ENCODE peak calls at places on chromosomes 5 and 9, in seven cellular contexts. G is HepG2, M is body of pancreas, E is IMR-90, A is thyroid gland, Y is ovary, D is NB4. Z is an unnamed sample.

GRCh38 chr5:52564594-52564993 is 223.1 kb upstream of the ITGA1 start:
- DNase-seq in G (no peak), M (no peak), E (no peak), A (no peak), Y (no peak), D (no peak), Z (no peak)

GRCh38 chr5:55160493-55161209 is 680 bp downstream of the GPX8 start:
- DNase-seq in G (no peak), M (peak), E (peak), A (peak), Y (no peak), D (no peak), Z (peak)

GRCh38 chr5:32421075-32421474 is 23.5 kb downstream of the ZFR start:
- DNase-seq in G (no peak), M (no peak), E (no peak), A (no peak), Y (no peak), D (no peak), Z (no peak)

GRCh38 chr5:102853680-102854079 is 98.6 kb downstream of the PAM start:
- DNase-seq in G (no peak), M (no peak), E (no peak), A (no peak), Y (no peak), D (no peak), Z (no peak)

GRCh38 chr5:16669776-16670175 is 53.0 kb upstream of the RETREG1 start:
- DNase-seq in G (no peak), M (no peak), E (peak), A (no peak), Y (no peak), D (no peak), Z (no peak)

GRCh38 chr9:3441197-3441816 is 84.5 kb downstream of the RFX3 start:
- DNase-seq in G (peak), M (peak), E (peak), A (peak), Y (no peak), D (peak), Z (peak)

GRCh38 chr5:131254741-131255140 is 9.1 kb upstream of the CDC42SE2 start:
- DNase-seq in G (no peak), M (no peak), E (no peak), A (no peak), Y (no peak), D (no peak), Z (no peak)

GRCh38 chr5:105968961-105969360 is 1701.8 kb downstream of the EFNA5 start:
- DNase-seq in G (no peak), M (no peak), E (no peak), A (no peak), Y (no peak), D (no peak), Z (no peak)

GRCh38 chr5:3449481-3449880 is 146.2 kb upstream of the IRX1 start:
- DNase-seq in G (no peak), M (no peak), E (no peak), A (no peak), Y (no peak), D (no peak), Z (no peak)

GRCh38 chr5:76790632-76791290 is 28.1 kb upstream of the F2RL1 start:
- DNase-seq in G (peak), M (no peak), E (peak), A (no peak), Y (no peak), D (no peak), Z (peak)

GRCh38 chr9:90099262-90099982 is 494.6 kb downstream of the GADD45G start:
- DNase-seq in G (peak), M (no peak), E (peak), A (no peak), Y (no peak), D (peak), Z (no peak)

GRCh38 chr5:72106922-72107873 is at the start of gene MAP1B:
- DNase-seq in G (peak), M (peak), E (peak), A (peak), Y (peak), D (peak), Z (no peak)

GRCh38 chr9:23829580-23830458 is 3.8 kb upstream of the ELAVL2 start:
- DNase-seq in G (peak), M (no peak), E (peak), A (no peak), Y (no peak), D (peak), Z (no peak)

GRCh38 chr9:92608221-92609141 is 61.5 kb downstream of the IPPK start:
- DNase-seq in G (peak), M (no peak), E (no peak), A (no peak), Y (no peak), D (no peak), Z (no peak)

GRCh38 chr9:129823934-129824601 is at the start of gene TOR1A:
- DNase-seq in G (peak), M (peak), E (peak), A (peak), Y (peak), D (peak), Z (peak)
- TF ChIP-seq POLR2A in G (peak), M (peak), E (peak), A (peak), Y (peak), D (peak), Z (peak)

GRCh38 chr9:35908484-35909125 is 685 bp upstream of the SPAAR start:
- DNase-seq in G (no peak), M (no peak), E (peak), A (no peak), Y (no peak), D (no peak), Z (no peak)

GRCh38 chr9:35909274-35909673 is at the start of gene SPAAR:
- DNase-seq in G (no peak), M (no peak), E (no peak), A (no peak), Y (no peak), D (no peak), Z (no peak)

GRCh38 chr9:35910613-35911488 is 1.6 kb downstream of the SPAAR start:
- DNase-seq in G (peak), M (peak), E (peak), A (peak), Y (no peak), D (peak), Z (peak)

GRCh38 chr9:35911690-35912089 is 2.4 kb downstream of the SPAAR start:
- DNase-seq in G (no peak), M (no peak), E (no peak), A (no peak), Y (no peak), D (no peak), Z (no peak)

GRCh38 chr9:35909687-35910612 is 660 bp downstream of the SPAAR start:
- DNase-seq in G (no peak), M (no peak), E (no peak), A (no peak), Y (no peak), D (no peak), Z (no peak)
- TF ChIP-seq CTCF in G (no peak), M (no peak), E (no peak), A (no peak), Y (no peak), D (no peak), Z (no peak)

GRCh38 chr5:171387255-171387969 is at the start of gene NPM1:
- DNase-seq in G (peak), M (peak), E (peak), A (peak), Y (peak), D (peak), Z (peak)
- TF ChIP-seq POLR2A in G (peak), M (peak), E (peak), A (peak), Y (peak), D (peak), Z (peak)

GRCh38 chr5:161283296-161283695 is 263.2 kb downstream of the GABRB2 start:
- DNase-seq in G (no peak), M (no peak), E (no peak), A (no peak), Y (no peak), D (no peak), Z (no peak)

GRCh38 chr5:161288071-161288470 is 258.5 kb downstream of the GABRB2 start:
- DNase-seq in G (no peak), M (no peak), E (no peak), A (no peak), Y (no peak), D (no peak), Z (no peak)

GRCh38 chr5:161286066-161286655 is 260.4 kb downstream of the GABRB2 start:
- DNase-seq in G (no peak), M (no peak), E (no peak), A (no peak), Y (no peak), D (no peak), Z (no peak)

GRCh38 chr5:161284445-161284844 is 262.1 kb downstream of the GABRB2 start:
- DNase-seq in G (no peak), M (no peak), E (no peak), A (no peak), Y (no peak), D (no peak), Z (no peak)

DNA sequence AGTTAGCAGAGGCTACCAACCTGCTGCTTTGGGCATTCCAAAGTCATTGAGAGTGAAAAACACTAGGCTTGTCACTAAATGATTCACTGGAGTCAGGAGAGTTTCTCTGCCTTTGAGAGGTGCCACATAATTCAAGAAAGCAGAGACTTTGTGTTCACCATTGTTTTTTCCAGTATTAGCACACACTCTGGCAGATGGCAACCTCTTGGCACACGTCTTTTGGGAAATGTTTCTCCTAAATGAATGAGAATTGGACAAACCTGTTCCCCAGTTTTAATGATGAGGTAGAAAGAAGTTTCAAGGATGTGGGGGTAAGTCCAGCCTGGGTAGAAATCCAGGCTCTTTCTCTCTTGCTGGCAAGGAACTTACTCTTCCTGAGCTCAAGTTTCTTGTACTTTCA is 259.1 kb downstream of the GABRB2 start:
- DNase-seq in G (no peak), M (no peak), E (no peak), A (no peak), Y (no peak), D (no peak), Z (no peak)
- TF ChIP-seq CTCF in G (no peak), M (no peak), E (no peak), A (no peak), Y (no peak), D (no peak), Z (no peak)

DNA sequence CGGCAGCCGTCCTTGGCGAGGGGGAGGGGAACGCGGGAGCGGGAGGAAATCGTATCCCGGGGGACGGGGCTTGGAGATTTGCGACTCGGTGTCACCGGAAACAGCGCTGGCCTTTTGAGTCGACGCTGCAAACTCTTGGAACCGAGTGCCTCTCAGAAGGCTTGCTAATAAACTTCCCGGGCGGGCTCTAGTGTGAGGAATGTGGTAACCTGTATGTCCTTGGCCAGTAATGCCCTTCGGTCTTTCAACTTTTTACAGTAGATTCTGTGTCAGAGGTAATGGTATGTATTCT is 82.7 kb downstream of the PTPDC1 start:
- DNase-seq in G (peak), M (no peak), E (no peak), A (no peak), Y (no peak), D (no peak), Z (no peak)
- TF ChIP-seq POLR2A in G (no peak), M (no peak), E (no peak), A (peak), Y (no peak), D (no peak), Z (no peak)

GRCh38 chr9:87113892-87114291 is 166.6 kb upstream of the GAS1 start:
- DNase-seq in G (no peak), M (no peak), E (no peak), A (no peak), Y (no peak), D (no peak), Z (no peak)
- TF ChIP-seq CTCF in G (no peak), M (no peak), E (no peak), A (no peak), Y (no peak), D (no peak), Z (no peak)

DNA sequence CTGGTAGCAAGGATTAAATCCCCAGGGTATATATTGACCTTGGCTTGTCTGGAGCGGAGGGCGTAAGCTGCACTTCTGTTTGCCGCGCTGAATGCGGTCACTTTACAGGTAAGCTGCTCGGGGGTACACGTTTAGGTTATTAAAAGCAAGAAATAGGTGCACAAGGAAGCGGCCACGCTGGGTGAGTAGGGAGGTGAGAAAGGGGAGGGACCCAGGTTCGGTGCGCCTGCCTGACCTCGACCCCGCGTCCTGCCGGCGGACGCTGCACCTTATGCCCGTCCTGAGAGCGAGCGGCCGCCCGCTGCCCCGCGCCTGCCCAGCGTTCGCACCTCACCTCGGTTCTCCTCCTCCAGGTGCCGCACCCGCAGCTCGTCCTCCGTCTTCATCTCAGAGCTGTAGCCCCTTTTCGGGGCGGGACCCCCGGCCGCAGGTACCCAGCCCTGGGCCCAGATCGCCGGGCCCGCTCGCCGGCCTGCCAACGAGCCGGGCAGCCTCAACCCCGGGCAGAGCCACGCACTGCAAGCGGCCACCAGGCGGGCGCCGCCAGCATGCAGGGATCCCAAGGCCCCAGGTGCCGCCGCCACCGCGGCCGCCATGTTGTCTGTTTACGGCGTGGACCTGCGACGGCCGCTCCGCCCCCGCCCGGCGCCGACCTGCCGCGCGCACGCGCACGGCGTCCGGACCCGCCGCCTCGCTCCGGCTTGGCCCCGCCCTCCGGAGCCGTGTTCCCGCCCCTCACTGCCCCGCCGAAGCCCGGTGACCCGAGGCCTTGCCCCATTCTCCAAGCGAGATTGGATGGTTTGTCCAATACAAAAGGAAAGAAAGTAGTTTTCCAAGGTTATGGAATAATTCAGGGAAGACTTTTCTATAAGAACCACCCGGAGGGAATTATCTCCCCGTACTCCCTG is at the start of gene AUH:
- DNase-seq in G (peak), M (peak), E (peak), A (peak), Y (peak), D (peak), Z (peak)
- TF ChIP-seq POLR2A in G (peak), M (peak), E (peak), A (peak), Y (peak), D (peak), Z (no peak)

GRCh38 chr5:94326579-94326978 is 291.8 kb downstream of the KIAA0825 start:
- DNase-seq in G (peak), M (no peak), E (no peak), A (no peak), Y (no peak), D (no peak), Z (no peak)
- TF ChIP-seq CTCF in G (peak), M (no peak), E (no peak), A (no peak), Y (no peak), D (no peak), Z (no peak)

DNA sequence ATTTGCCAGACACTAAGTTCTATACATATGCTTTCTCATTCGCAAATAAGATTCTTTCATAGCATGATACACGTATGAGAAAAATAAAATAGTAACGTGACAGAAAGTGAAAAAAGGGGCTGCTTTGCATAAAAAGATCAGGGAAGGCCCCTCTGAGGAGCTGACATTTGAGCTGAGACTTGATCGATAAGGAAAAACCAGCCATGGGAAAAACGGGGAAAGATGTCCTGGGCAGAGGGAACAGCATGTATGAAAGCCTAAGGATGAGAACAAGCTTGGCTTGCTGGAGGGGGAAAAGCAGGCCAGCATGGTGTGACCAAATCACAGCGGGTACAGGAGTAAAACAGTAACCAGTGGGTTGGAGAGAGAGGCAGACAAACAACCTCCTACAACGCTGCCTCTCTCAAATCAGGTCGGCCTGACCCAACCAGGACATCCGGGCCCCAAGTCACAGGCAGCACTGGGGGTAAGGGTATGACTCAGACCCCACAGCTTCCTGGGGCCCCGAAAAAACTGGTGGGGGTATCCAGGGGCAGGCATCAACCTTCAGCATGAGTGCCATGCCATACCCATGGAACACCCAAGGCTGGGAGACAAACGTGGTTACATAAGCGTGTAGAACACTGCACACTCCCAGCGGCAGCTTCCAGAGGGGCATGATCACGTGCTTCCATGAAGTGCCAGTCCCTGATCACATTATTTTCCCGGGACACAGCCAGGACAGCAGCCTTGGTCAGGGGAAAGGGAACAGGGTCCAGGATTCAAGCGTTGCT is 2.2 kb downstream of the TNIP1 start:
- DNase-seq in G (no peak), M (peak), E (no peak), A (no peak), Y (no peak), D (peak), Z (no peak)
- TF ChIP-seq POLR2A in G (no peak), M (no peak), E (no peak), A (no peak), Y (no peak), D (no peak), Z (no peak)

GRCh38 chr9:121325387-121325786 is 44.7 kb downstream of the STOM start:
- DNase-seq in G (no peak), M (no peak), E (no peak), A (no peak), Y (no peak), D (no peak), Z (no peak)
- TF ChIP-seq CTCF in G (no peak), M (no peak), E (no peak), A (no peak), Y (no peak), D (no peak), Z (no peak)

Z was measured in HCT116.